ENCODE peak calls at places on chromosomes 2 and 18, in six cellular contexts. V, N, W, E, F and K are unnamed samples.

GRCh38 chr2:47488870-47489584 is 86.1 kb downstream of the MSH2 start:
- DNase-seq in W (peak; percentile 80), N (peak; percentile 59), F (no peak), V (peak; percentile 83), E (peak; percentile 88), K (peak; percentile 85)

GRCh38 chr2:235170536-235171510 is 219.0 kb downstream of the SH3BP4 start:
- DNase-seq in W (peak; percentile 80), N (peak; percentile 32), V (peak; percentile 13), F (no peak), E (peak; percentile 87), K (peak; percentile 90)

GRCh38 chr2:3637311-3637675 is 20.7 kb upstream of the ALLC start:
- DNase-seq in N (no peak), W (no peak), E (no peak), V (no peak), F (peak; percentile 16), K (no peak)

GRCh38 chr2:235734700-235735205 is 240.9 kb downstream of the AGAP1 start:
- DNase-seq in W (no peak), V (no peak), N (no peak), F (no peak), E (no peak), K (peak; percentile 61)

GRCh38 chr18:2916184-2916583 is 69.4 kb downstream of the EMILIN2 start:
- DNase-seq in V (no peak), E (no peak), F (no peak), W (no peak), N (no peak), K (no peak)

GRCh38 chr2:219168932-219169331 is 897 bp downstream of the SLC23A3 start:
- DNase-seq in F (no peak), W (no peak), N (no peak), V (no peak), E (no peak), K (no peak)

GRCh38 chr18:26504831-26505230 is 43.5 kb downstream of the KCTD1 start:
- DNase-seq in F (no peak), E (peak; percentile 42), V (no peak), W (no peak), N (no peak), K (no peak)

GRCh38 chr2:160932960-160933359 is 227.3 kb upstream of the TANK start:
- DNase-seq in W (no peak), F (no peak), V (peak; percentile 33), E (peak; percentile 34), N (no peak), K (peak; percentile 85)

GRCh38 chr2:1831617-1831970 is 87.3 kb upstream of the PXDN start:
- DNase-seq in W (no peak), N (no peak), E (no peak), V (no peak), F (no peak), K (no peak)

GRCh38 chr2:172962824-172963223 is 112.8 kb upstream of the MAP3K20 start:
- DNase-seq in E (peak; percentile 72), V (no peak), F (no peak), N (no peak), W (no peak), K (no peak)

GRCh38 chr18:74291771-74292540 is at the start of gene CYB5A:
- DNase-seq in W (peak; percentile 100), V (peak; percentile 94), N (peak; percentile 97), E (peak; percentile 94), F (peak; percentile 99), K (peak; percentile 93)

GRCh38 chr18:74840492-74841167 is 243.0 kb downstream of the ZNF407 start:
- DNase-seq in E (peak; percentile 81), N (peak; percentile 5), F (no peak), W (peak; percentile 22), V (no peak), K (peak; percentile 40)

GRCh38 chr2:179812501-179812900 is 48.9 kb downstream of the ZNF385B start:
- DNase-seq in F (no peak), E (peak; percentile 56), V (no peak), W (no peak), N (no peak), K (no peak)

GRCh38 chr2:20241973-20242726 is 17.2 kb upstream of the SDC1 start:
- DNase-seq in V (no peak), N (no peak), E (no peak), F (no peak), W (no peak), K (no peak)

GRCh38 chr2:24785704-24786321 is 7.4 kb downstream of the PTRHD1 start:
- DNase-seq in F (no peak), N (no peak), E (no peak), V (no peak), W (no peak), K (no peak)

GRCh38 chr2:190413421-190413820 is 5.3 kb downstream of the MFSD6 start:
- DNase-seq in W (peak; percentile 29), V (no peak), N (no peak), E (no peak), F (no peak), K (no peak)

GRCh38 chr18:55320399-55321255 is 267.4 kb downstream of the TCF4 start:
- DNase-seq in V (no peak), N (no peak), W (no peak), F (no peak), E (no peak), K (peak; percentile 60)

GRCh38 chr18:72672364-72673151 is 128.4 kb upstream of the CBLN2 start:
- DNase-seq in N (peak; percentile 4), V (no peak), F (no peak), E (peak; percentile 62), W (peak; percentile 21), K (peak; percentile 21)

DNA sequence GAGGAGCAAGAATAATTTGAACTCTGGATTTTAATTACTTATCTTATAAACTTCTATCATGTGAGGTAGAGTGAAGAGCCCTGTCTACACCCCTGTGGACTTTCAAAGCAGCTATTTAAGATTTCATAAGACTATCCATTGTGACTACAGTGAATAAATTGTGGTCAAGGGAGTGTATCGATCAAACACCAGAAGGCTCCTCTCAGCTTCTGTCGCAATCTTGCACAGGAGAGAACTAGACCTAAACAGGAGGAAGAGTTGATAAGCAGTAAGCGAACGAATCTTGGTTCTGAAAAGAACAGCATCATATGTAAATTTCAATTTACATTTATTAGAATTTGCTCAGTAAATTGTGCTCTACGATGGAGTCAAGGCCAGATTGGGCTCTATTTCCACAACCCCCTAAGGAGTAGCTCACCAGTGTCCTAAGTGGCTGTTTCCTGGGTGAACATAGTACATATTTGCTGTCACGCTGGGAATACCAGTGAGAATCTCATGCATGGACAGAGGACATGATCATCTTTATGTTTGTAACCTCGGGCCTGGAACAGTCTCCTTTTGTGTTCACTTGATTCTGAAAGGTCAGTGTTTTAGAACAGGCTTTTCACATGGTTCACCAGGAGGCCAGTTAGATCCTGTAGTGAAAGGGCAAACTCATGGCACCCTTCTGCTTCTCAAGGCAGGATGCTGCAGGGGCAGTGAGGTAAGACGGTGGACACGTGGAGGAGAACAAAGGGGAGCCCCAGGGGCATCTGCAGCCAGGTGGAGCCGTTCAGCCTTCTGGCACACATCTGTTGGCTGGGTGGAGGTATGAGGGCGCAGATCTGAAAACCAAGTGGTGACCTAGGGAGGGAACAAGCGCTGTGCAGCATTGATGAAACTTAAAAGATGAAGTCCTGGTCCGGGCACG is 33.3 kb downstream of the NPAS2 start:
- DNase-seq in N (no peak), V (no peak), F (no peak), E (peak; percentile 34), W (no peak), K (no peak)
- TF ChIP-seq CTCF in N (no peak), V (no peak), F (no peak), E (peak; percentile 28), W (no peak), K (no peak)

GRCh38 chr2:233098615-233099014 is 38.5 kb downstream of the INPP5D start:
- DNase-seq in V (no peak), N (peak; percentile 18), E (peak; percentile 12), F (peak; percentile 61), W (no peak), K (peak; percentile 8)
- TF ChIP-seq CTCF in V (peak; percentile 43), N (no peak), E (peak; percentile 45), F (peak; percentile 39), W (no peak), K (peak; percentile 28)

GRCh38 chr18:21192308-21192624 is 49.8 kb upstream of the GREB1L start:
- DNase-seq in N (no peak), F (no peak), E (no peak), V (no peak), W (no peak), K (no peak)

GRCh38 chr18:21187886-21188285 is 54.1 kb upstream of the GREB1L start:
- DNase-seq in F (no peak), N (no peak), W (no peak), V (no peak), E (no peak), K (no peak)

GRCh38 chr18:21196426-21196825 is 45.6 kb upstream of the GREB1L start:
- DNase-seq in F (no peak), N (no peak), E (no peak), W (no peak), V (no peak), K (no peak)

GRCh38 chr18:21194871-21195771 is 46.9 kb upstream of the GREB1L start:
- DNase-seq in N (no peak), E (peak; percentile 69), W (peak; percentile 23), V (no peak), F (no peak), K (peak; percentile 58)

DNA sequence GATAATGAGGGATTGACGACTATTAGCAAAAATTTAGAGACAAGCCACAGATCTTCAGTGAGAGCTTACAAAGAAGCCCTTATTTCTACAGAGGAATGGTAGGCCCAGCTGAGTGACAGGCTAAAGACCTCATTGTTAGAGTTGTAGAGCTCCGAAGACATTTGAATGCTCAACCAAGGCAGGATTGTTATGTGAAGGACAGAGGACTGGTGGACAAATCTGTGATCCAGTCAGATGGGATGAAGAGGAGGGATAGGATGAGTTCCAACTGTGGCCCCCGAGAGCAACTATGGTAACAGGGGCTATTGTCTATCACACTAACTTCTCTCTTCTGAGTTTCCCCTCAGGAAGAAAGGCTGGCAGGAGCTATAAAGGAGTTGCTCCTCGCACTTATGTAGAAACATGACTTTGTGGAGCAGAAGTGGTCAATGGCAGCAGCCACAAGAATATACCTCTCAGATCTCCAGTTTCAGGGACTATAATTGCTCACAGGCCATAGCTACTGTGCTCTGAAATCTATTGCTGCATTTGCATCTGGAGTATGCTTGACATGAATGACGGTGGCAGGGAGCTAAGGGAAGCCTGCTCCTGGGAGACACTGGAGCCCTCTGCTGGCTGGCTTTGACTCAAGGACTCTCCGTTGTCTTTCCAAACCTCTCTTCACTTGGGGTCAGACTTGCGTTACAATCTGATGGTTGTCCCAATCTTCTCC is 50.3 kb upstream of the GREB1L start:
- DNase-seq in W (peak; percentile 38), F (no peak), V (peak; percentile 30), N (peak; percentile 70), E (peak; percentile 65), K (peak; percentile 77)
- TF ChIP-seq CTCF in W (peak; percentile 43), F (peak; percentile 60), V (peak; percentile 84), N (no peak), E (peak; percentile 81), K (peak; percentile 90)

DNA sequence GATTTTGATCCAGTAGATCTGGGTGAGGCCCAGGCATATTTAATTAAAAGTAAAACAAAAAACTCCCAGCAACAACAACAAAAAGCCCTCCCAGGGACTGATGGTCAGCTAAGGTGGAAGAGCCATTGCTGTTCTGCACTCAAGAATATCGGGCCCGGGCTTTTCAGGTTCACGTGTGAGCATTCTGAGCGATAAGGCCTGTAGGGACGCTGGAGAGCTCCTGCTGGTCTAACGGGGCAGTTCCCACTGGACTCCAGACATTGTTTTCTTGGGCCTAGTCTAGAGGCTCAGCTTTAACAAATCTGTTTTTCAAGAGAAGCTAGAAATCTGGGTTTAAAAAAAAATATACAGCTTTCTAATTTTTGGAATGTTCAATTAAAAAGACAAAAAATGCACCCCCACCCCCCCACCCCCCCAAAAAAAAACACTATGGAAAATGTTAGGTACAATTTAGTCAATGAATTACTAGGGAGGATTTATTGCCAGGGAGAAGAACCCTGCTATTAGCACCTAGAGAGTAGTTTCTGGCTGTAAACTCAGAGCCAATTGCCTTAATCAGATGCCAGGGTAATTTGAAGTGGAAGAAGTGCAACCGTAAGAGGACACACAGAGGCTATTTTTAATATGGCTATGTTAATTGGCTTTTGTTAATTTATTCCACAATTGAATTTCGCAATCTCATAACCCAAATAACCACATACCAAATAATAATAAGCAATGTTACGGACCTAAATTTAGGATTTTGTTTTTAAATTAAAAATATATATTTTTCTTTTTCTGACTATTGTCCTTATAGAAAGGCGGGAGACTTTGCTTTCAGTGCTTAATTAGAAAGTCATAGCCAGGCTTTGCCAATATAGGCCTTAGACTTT is 78.9 kb downstream of the MAP4K4 start:
- DNase-seq in V (no peak), W (no peak), E (no peak), N (no peak), F (no peak), K (no peak)
- TF ChIP-seq CTCF in V (peak; percentile 35), W (no peak), E (no peak), N (no peak), F (no peak), K (no peak)